ENCODE peak calls at places on chromosomes 7 and 10, in six cellular contexts. H is IMR-90, C is trophoblast cell, Y is H1, W is H9, E is mesenchymal stem cell. Q is an unnamed sample.

GRCh38 chr7:98622926-98623325 is 5.8 kb downstream of the NPTX2 start:
- DNase-seq in H (no peak), C (no peak), Y (no peak), W (no peak), E (no peak), Q (no peak)

GRCh38 chr7:95457947-95458346 is 23.1 kb upstream of the PON2 start:
- DNase-seq in H (no peak), C (no peak), Y (no peak), W (no peak), E (no peak), Q (no peak)

GRCh38 chr10:47123889-47124288 is 176.1 kb upstream of the GDF10 start:
- DNase-seq in H (no peak), C (no peak), Y (no peak), W (no peak), E (no peak), Q (no peak)

GRCh38 chr10:33290286-33291052 is 44.0 kb downstream of the NRP1 start:
- DNase-seq in H (no peak), C (no peak), Y (no peak), W (no peak), E (no peak), Q (no peak)

GRCh38 chr10:60032723-60033122 is 126.4 kb upstream of the CCDC6 start:
- DNase-seq in H (peak; percentile 36), C (peak; percentile 54), Y (no peak), W (no peak), E (peak; percentile 45), Q (peak; percentile 6)

GRCh38 chr10:32048282-32048681 is 7.9 kb downstream of the KIF5B start:
- DNase-seq in H (no peak), C (no peak), Y (no peak), W (no peak), E (no peak), Q (no peak)

GRCh38 chr7:158274404-158274811 is 313.2 kb downstream of the PTPRN2 start:
- DNase-seq in H (no peak), C (no peak), Y (no peak), W (peak; percentile 24), E (no peak), Q (no peak)

GRCh38 chr7:2399848-2400587 is 3.4 kb upstream of the CHST12 start:
- DNase-seq in H (peak; percentile 95), C (no peak), Y (no peak), W (no peak), E (peak; percentile 93), Q (no peak)

GRCh38 chr10:78623577-78624215 is 445.1 kb upstream of the ZMIZ1 start:
- DNase-seq in H (peak; percentile 90), C (no peak), Y (no peak), W (no peak), E (peak; percentile 75), Q (no peak)

GRCh38 chr7:150370612-150371071 is 2.0 kb downstream of the REPIN1 start:
- DNase-seq in H (peak; percentile 80), C (no peak), Y (no peak), W (no peak), E (peak; percentile 80), Q (no peak)

GRCh38 chr7:150371131-150371995 is 2.7 kb downstream of the REPIN1 start:
- DNase-seq in H (no peak), C (no peak), Y (no peak), W (peak; percentile 28), E (no peak), Q (no peak)

GRCh38 chr7:150368884-150369739 is 490 bp downstream of the REPIN1 start:
- DNase-seq in H (peak; percentile 67), C (peak; percentile 67), Y (no peak), W (peak; percentile 89), E (peak; percentile 93), Q (peak; percentile 72)

GRCh38 chr7:150368098-150368883 is at the start of gene REPIN1:
- DNase-seq in H (peak; percentile 79), C (peak; percentile 86), Y (no peak), W (peak; percentile 87), E (peak; percentile 84), Q (peak; percentile 90)

GRCh38 chr7:150369740-150370501 is 1.3 kb downstream of the REPIN1 start:
- DNase-seq in H (no peak), C (no peak), Y (no peak), W (no peak), E (peak; percentile 32), Q (no peak)
- H3K18ac ChIP-seq in H (peak overlapping the region; percentile 9), C (peak overlapping the region; percentile 100), Y (peak overlapping the region; percentile 99), W (peak overlapping the region; percentile 48), E (peak overlapping the region; percentile 98), Q (peak overlapping the region; percentile 98)

DNA sequence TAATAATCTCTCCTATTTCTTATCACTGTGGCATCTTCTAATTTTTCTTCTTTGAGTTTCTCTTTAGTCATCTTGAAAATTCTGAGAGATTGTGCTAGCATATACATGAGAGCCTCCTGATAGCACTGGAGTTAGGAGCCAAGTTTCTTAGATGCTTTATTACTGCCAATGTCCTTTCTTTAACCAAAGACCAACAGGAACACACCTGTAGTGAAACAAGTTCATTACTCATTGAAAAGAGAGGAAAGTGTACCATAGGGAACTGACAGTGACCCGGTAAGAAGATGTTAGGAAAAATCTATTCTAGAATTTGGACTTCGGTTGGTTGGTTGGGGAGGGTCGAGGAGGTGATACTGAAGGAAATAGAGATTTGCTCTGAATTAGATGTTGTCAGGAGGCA is 27.1 kb upstream of the CD36 start:
- DNase-seq in H (no peak), C (no peak), Y (no peak), W (no peak), E (no peak), Q (no peak)
- H3K4me2 ChIP-seq in H (peak overlapping the region; percentile 18), C (no peak overlapping the region), Y (no peak overlapping the region), W (no peak overlapping the region), E (no peak overlapping the region), Q (no peak overlapping the region)

DNA sequence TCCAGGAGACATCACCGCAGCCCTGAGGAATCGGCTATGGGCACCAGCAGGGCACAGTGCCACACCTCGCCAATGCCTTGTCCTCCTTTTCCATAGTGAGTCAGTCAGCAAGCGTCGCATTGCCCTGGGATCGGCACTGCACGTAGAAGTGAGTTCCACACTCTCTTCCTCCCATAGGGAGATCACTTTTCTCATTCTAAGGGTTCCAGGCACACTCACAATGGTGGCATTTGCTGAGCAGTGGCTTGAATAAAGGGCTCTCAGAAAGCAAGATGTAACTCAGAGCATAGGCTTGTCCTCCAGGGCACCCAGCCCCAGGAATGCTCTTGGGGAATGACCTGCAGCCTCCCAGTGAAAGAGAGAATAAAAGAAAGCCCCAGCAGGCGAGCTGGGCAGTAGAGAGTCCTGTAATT is 1.1 kb upstream of the VIM start:
- DNase-seq in H (no peak), C (no peak), Y (no peak), W (peak; percentile 36), E (no peak), Q (no peak)
- H2AFZ ChIP-seq in H (peak overlapping the region; percentile 81), C (no peak overlapping the region), Y (no peak overlapping the region), W (no peak overlapping the region), E (no peak overlapping the region), Q (peak overlapping the region; percentile 87)

GRCh38 chr7:76383089-76383944 is 24.5 kb upstream of the YWHAG start:
- DNase-seq in H (no peak), C (no peak), Y (no peak), W (peak; percentile 83), E (no peak), Q (no peak)
- H3K18ac ChIP-seq in H (no peak overlapping the region), C (no peak overlapping the region), Y (no peak overlapping the region), W (no peak overlapping the region), E (peak overlapping the region; percentile 60), Q (no peak overlapping the region)

GRCh38 chr10:122021828-122022227 is 32.9 kb downstream of the TACC2 start:
- DNase-seq in H (no peak), C (no peak), Y (no peak), W (no peak), E (no peak), Q (no peak)
- H3K4me2 ChIP-seq in H (peak overlapping the region; percentile 61), C (no peak overlapping the region), Y (no peak overlapping the region), W (no peak overlapping the region), E (no peak overlapping the region), Q (no peak overlapping the region)

DNA sequence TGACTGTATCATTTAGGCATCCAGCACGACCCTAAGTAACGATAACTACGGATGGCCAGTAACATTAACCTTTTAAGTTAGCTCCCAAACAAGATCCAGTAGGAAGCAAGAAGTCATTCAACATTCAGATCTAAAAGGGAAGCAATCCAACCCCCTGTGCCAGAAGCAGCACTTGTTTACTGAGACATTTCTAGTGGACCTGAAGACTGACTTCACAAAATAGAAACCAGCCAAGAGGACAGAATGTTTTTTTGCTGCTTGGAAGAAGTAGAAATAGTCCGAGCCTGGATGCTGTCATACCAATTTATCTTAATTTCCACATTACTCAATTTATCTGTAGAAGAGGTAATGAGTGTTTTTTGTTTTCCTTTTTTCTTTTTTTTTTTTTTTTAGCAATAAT is 88.0 kb upstream of the CTTNBP2 start:
- DNase-seq in H (no peak), C (no peak), Y (no peak), W (no peak), E (no peak), Q (no peak)
- H2AFZ ChIP-seq in H (no peak overlapping the region), C (no peak overlapping the region), Y (peak overlapping the region; percentile 23), W (no peak overlapping the region), E (no peak overlapping the region), Q (no peak overlapping the region)

GRCh38 chr7:71285614-71286013 is 153.7 kb downstream of the GALNT17 start:
- DNase-seq in H (no peak), C (no peak), Y (no peak), W (no peak), E (no peak), Q (no peak)

GRCh38 chr7:71286336-71286735 is 154.4 kb downstream of the GALNT17 start:
- DNase-seq in H (no peak), C (no peak), Y (no peak), W (no peak), E (no peak), Q (no peak)

GRCh38 chr7:71283802-71284201 is 151.9 kb downstream of the GALNT17 start:
- DNase-seq in H (no peak), C (no peak), Y (no peak), W (no peak), E (no peak), Q (no peak)

GRCh38 chr7:71290382-71290781 is 158.4 kb downstream of the GALNT17 start:
- DNase-seq in H (no peak), C (no peak), Y (no peak), W (no peak), E (no peak), Q (no peak)

GRCh38 chr7:71286924-71287323 is 155.0 kb downstream of the GALNT17 start:
- DNase-seq in H (no peak), C (no peak), Y (no peak), W (no peak), E (no peak), Q (no peak)
- H3K18ac ChIP-seq in H (no peak overlapping the region), C (no peak overlapping the region), Y (no peak overlapping the region), W (no peak overlapping the region), E (no peak overlapping the region), Q (no peak overlapping the region)

DNA sequence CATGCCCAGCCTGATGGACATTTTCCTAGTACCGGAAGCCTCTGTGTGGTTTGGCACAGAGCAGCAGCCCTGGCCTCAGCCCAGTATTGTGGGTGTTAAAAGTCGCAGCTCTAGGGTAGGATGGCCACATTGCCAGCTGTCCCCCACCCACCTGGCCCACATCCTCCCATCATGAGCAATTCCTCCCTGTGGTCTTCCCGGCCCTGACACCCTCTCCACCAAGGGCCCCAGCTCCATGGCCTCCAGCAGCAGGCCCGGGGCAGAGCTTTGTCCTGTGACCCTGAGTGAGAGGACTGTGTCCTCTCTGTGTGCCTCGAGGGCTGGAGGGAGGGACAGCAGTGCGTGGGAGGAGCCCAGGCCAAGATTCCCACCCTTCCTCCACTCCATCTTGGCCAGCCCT is 93.8 kb downstream of the MYL10 start:
- DNase-seq in H (no peak), C (no peak), Y (no peak), W (no peak), E (no peak), Q (no peak)
- H3K4me2 ChIP-seq in H (no peak overlapping the region), C (no peak overlapping the region), Y (no peak overlapping the region), W (no peak overlapping the region), E (no peak overlapping the region), Q (no peak overlapping the region)